ENCODE peak calls at places on chromosomes 3 and 15, in four cellular contexts. A is endothelial cell of umbilical vein, Q is PC-3, F is HepG2. Y is an unnamed sample.
A peak's percentile ranks its signal among the peaks of the same experiment; 100 is the strongest.

GRCh38 chr3:8742921-8743605 is 9.5 kb downstream of the CAV3 start:
- DNase-seq in F (no peak), A (no peak), Q (peak; percentile 39), Y (no peak)

GRCh38 chr3:67198374-67198773 is 200.3 kb downstream of the KBTBD8 start:
- DNase-seq in Q (no peak), F (no peak), A (no peak), Y (no peak)

GRCh38 chr3:149377408-149378111 is at the start of gene TM4SF1:
- DNase-seq in Q (peak; percentile 98), A (peak; percentile 100), F (peak; percentile 97), Y (no peak)

GRCh38 chr3:186099178-186099577 is 9.7 kb downstream of the ETV5 start:
- DNase-seq in Q (peak; percentile 26), F (no peak), A (peak; percentile 47), Y (no peak)

GRCh38 chr15:39789736-39790135 is 7.1 kb upstream of the FSIP1 start:
- DNase-seq in Q (no peak), A (no peak), F (no peak), Y (no peak)

GRCh38 chr15:71080705-71081104 is 34.6 kb upstream of the THSD4 start:
- DNase-seq in A (no peak), F (no peak), Q (no peak), Y (no peak)

GRCh38 chr3:70979983-70980645 is 603.4 kb downstream of the FOXP1 start:
- DNase-seq in A (no peak), Q (no peak), F (no peak), Y (no peak)

GRCh38 chr3:127037971-127038446 is 55.1 kb downstream of the PLXNA1 start:
- DNase-seq in A (no peak), F (no peak), Q (no peak), Y (no peak)

GRCh38 chr15:56243117-56243773 is 434 bp downstream of the RFX7 start:
- DNase-seq in F (no peak), Q (no peak), A (peak; percentile 32), Y (peak; percentile 54)

GRCh38 chr3:98612587-98612986 is 19.2 kb upstream of the CPOX start:
- DNase-seq in F (peak; percentile 43), A (no peak), Q (peak; percentile 44), Y (no peak)

GRCh38 chr3:193805448-193805847 is 212.4 kb downstream of the OPA1 start:
- DNase-seq in A (peak; percentile 68), Q (peak; percentile 99), F (peak; percentile 63), Y (no peak)

GRCh38 chr3:139231555-139232281 is 112.1 kb upstream of the MRPS22 start:
- DNase-seq in Q (no peak), A (no peak), F (no peak), Y (no peak)

GRCh38 chr3:196063049-196063448 is 18.8 kb downstream of the TFRC start:
- DNase-seq in Q (no peak), F (no peak), A (no peak), Y (no peak)

GRCh38 chr15:37860896-37861295 is 73.5 kb upstream of the TMCO5A start:
- DNase-seq in Q (no peak), A (no peak), F (no peak), Y (no peak)

GRCh38 chr3:42275217-42275616 is 9.2 kb upstream of the CCK start:
- DNase-seq in F (no peak), Q (no peak), A (no peak), Y (no peak)

GRCh38 chr3:42273351-42273750 is 7.4 kb upstream of the CCK start:
- DNase-seq in F (no peak), A (no peak), Q (no peak), Y (no peak)

GRCh38 chr3:42271786-42272185 is 5.8 kb upstream of the CCK start:
- DNase-seq in A (no peak), F (no peak), Q (no peak), Y (no peak)

GRCh38 chr3:42277676-42278075 is 11.7 kb upstream of the CCK start:
- DNase-seq in A (no peak), Q (no peak), F (no peak), Y (no peak)

DNA sequence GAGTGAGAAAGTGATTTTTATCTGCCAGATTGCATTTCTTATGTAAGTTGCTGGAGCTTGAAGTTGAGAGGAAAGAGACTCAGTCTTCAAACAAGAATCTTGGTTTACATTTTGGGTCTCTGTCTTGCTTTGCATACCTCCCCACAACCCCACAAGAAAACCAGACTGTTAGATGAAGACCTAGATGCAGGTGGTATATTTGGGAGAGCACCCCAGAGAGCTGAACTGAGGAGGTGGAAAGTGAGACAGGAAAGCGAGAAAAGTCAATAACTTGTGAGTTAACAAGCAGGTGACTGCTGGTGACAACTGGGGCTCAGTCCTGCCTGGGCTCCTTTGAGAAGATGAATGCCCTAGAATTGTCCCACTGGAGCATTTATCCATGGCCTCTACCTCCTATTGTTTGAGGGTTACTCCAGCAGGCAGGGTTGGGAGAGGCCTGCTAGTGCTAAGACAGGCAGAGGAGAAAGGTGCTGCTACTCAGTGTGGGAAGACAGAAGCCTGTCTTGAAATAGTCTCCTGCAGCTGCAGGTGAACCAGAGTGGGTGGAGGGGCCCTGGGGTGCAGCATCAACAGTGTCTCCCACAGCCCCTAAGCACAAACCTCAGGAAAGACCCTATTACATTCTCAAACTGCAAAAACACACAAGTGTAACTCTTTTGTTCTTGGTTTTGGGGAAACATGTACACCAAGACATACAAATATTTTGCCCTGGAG is 10.6 kb upstream of the CCK start:
- DNase-seq in A (no peak), F (no peak), Q (no peak), Y (peak; percentile 39)
- TF ChIP-seq CTCF in A (no peak), F (no peak), Q (no peak), Y (no peak)

GRCh38 chr3:79729096-79729495 is 38.7 kb downstream of the ROBO1 start:
- DNase-seq in Q (peak; percentile 51), F (no peak), A (peak; percentile 72), Y (no peak)

GRCh38 chr3:79726795-79727194 is 41.0 kb downstream of the ROBO1 start:
- DNase-seq in A (no peak), F (no peak), Q (no peak), Y (no peak)

DNA sequence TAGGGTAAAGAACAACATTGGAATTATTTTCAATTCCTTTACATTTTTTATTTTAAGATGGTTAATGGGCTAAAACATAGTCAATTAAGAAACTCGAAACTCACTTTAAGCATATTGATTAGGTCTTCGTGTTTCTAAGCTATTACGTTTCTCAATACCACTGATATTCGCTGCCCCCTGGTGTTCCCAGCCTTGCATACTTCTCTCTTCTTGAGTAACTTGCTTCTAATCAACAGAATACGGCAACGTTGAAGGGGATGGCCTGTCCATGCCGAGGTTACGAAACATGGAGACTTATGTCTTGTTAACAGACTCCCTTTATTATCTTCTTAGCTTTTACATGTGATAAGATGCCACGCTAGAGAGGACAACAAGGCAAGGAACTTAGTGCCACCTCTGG is 43.6 kb downstream of the ROBO1 start:
- DNase-seq in Q (peak; percentile 37), A (no peak), F (peak; percentile 5), Y (no peak)
- TF ChIP-seq CTCF in Q (peak; percentile 65), A (no peak), F (no peak), Y (no peak)

GRCh38 chr15:45715528-45715927 is 80.7 kb downstream of the SQOR start:
- DNase-seq in Q (peak; percentile 30), A (peak; percentile 25), F (no peak), Y (no peak)
- TF ChIP-seq CTCF in Q (peak; percentile 36), A (peak; percentile 38), F (peak; percentile 24), Y (no peak)

DNA sequence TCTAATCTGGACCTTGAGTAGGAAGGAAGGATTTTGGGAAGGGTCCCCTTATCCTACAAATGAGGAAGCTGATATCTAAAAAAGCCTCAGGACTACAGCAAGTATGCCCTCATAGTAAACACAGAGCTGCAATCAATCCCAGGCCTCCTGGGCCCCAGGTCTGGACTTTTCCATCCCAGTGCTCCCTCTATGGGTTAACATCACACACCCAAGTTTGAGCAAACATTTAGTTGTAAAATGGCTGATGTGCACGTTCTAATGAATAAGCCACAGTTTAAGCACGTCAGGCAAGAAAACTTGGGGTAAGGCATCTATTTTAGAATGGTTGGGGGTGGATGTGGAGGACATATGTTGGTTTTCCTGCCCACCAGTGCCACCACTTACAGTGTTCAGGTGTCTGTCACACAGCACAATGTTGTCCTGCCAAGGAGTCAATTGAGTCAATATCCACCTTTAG is 44.3 kb upstream of the UBE2E1 start:
- DNase-seq in F (peak; percentile 29), A (peak; percentile 60), Q (peak; percentile 71), Y (peak; percentile 62)
- TF ChIP-seq CTCF in F (peak; percentile 42), A (peak; percentile 46), Q (peak; percentile 78), Y (peak; percentile 24)